ENCODE peak calls at places on chromosome 22, in six cellular contexts. I is mesenchymal stem cell, Z is IMR-90, A is H1, X is H9, V is trophoblast cell. R is an unnamed sample.

GRCh38 chr22:44988671-44989070 is 21.1 kb downstream of the PHF21B start:
- DNase-seq in I (no peak), Z (no peak), A (no peak), X (no peak), V (no peak), R (no peak)

GRCh38 chr22:35498446-35498845 is 42.2 kb upstream of the RASD2 start:
- DNase-seq in A (no peak), V (no peak), I (no peak), Z (no peak), X (no peak), R (no peak)

GRCh38 chr22:47282851-47283250 is 520.4 kb downstream of the TBC1D22A start:
- DNase-seq in V (no peak), A (no peak), I (no peak), Z (no peak), X (no peak), R (no peak)

GRCh38 chr22:44676441-44677298 is 25.3 kb upstream of the PRR5 start:
- DNase-seq in X (no peak), I (peak), V (no peak), A (no peak), Z (peak), R (no peak)

GRCh38 chr22:17563936-17564391 is 666 bp downstream of the SLC25A18 start:
- DNase-seq in Z (peak), A (no peak), V (no peak), I (no peak), X (no peak), R (no peak)

GRCh38 chr22:33350961-33351360 is 292.8 kb upstream of the SYN3 start:
- DNase-seq in I (no peak), Z (no peak), A (no peak), V (no peak), X (no peak), R (no peak)

GRCh38 chr22:39416319-39416718 is 16.7 kb downstream of the TAB1 start:
- DNase-seq in Z (no peak), A (no peak), X (no peak), V (no peak), I (no peak), R (no peak)

GRCh38 chr22:22203048-22203971 is 41.3 kb upstream of the VPREB1 start:
- DNase-seq in X (no peak), Z (no peak), V (no peak), I (no peak), A (no peak), R (no peak)

GRCh38 chr22:28986366-28986765 is 75.3 kb downstream of the C22orf31 start:
- DNase-seq in V (peak), Z (no peak), X (no peak), I (peak), A (no peak), R (no peak)

GRCh38 chr22:25729016-25729415 is 13.0 kb upstream of the MYO18B start:
- DNase-seq in Z (no peak), I (no peak), A (no peak), V (no peak), X (no peak), R (no peak)

GRCh38 chr22:25729595-25729994 is 12.4 kb upstream of the MYO18B start:
- DNase-seq in Z (no peak), V (no peak), I (no peak), A (no peak), X (peak), R (no peak)

GRCh38 chr22:25728064-25728463 is 13.9 kb upstream of the MYO18B start:
- DNase-seq in A (no peak), Z (no peak), X (no peak), V (no peak), I (no peak), R (no peak)

GRCh38 chr22:25722223-25723015 is 19.6 kb upstream of the MYO18B start:
- DNase-seq in X (no peak), Z (no peak), V (peak), I (no peak), A (no peak), R (no peak)

DNA sequence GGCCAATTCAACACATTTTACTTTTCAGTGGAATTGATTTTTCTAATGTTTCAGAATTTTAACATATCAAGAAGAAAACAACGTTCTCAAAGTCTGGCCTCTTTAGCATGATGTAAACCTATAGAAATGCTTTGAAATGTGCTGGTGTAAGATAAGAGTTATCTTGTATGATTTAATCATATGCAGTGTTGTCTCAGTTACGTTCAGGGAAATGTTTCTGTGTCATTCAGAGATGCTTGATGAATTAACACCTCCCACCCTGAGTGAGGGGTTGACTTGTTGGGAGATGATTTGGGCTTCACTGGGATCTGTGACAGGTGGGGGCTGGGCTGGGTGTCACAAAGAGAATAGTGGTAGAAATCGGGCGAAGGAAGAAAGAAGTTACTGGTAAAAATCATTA is 15.7 kb upstream of the MYO18B start:
- DNase-seq in Z (no peak), A (no peak), V (peak), I (no peak), X (no peak), R (no peak)
- H3K14ac ChIP-seq in Z (no peak), A (no peak), V (no peak), I (no peak), X (no peak), R (no peak)

GRCh38 chr22:42719656-42720262 is 911 bp downstream of the A4GALT start:
- DNase-seq in A (no peak), I (peak), V (peak), Z (no peak), X (no peak), R (no peak)
- H3K14ac ChIP-seq in A (no peak), I (peak), V (no peak), Z (peak), X (peak), R (peak)

DNA sequence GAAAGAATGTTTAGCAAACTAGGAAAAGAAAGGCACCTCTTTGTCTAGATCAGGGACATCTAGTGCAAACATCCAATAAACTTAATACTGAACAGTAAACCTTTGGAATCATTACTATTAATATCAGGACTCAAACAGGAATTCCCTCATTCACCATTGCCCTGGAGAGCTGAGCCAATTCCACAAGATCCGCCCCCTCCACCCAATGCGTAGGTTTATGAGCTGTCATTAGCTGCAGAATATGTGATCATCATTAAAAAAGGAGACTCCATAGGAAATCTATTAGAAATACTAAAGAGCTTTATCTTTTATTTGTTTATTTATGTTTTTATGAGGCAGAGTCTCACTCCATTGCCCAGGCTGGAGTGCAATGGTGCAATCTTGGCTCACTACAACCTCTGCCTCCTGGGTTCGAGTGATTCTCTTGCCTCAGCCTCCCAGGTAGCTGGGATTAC is 5.5 kb downstream of the IL17REL start:
- DNase-seq in X (no peak), Z (no peak), V (no peak), A (no peak), I (no peak), R (no peak)
- H3K14ac ChIP-seq in X (no peak), Z (no peak), V (no peak), A (no peak), I (no peak), R (no peak)

GRCh38 chr22:38346506-38346905 is 29.3 kb upstream of the CSNK1E start:
- DNase-seq in A (no peak), X (no peak), Z (no peak), V (no peak), I (no peak), R (no peak)

GRCh38 chr22:38348751-38349496 is 31.7 kb upstream of the CSNK1E start:
- DNase-seq in I (no peak), Z (no peak), V (no peak), A (no peak), X (no peak), R (no peak)

GRCh38 chr22:38347944-38348750 is 30.9 kb upstream of the CSNK1E start:
- DNase-seq in V (peak), I (no peak), X (no peak), Z (peak), A (no peak), R (no peak)

GRCh38 chr22:38347181-38347943 is 30.1 kb upstream of the CSNK1E start:
- DNase-seq in X (no peak), Z (no peak), A (no peak), V (no peak), I (no peak), R (no peak)

DNA sequence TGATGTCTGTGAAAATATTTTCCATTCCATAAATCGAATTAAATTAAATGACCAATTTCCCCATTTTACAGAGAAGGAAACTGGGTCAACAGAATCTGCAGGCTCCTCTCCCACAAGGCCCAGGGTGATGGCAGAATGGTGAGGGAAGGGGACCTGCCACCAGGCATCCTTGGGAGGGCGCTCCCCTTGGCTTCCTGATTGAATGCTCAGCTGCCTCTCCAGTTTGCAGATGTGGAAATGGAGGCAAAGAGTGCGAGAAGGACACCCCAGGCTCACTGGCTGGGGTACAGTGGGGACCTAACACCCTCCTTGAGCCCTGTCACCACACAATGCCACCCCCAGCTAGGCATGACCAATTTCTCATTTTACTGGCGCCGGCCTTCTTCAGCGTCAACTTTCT is 28.5 kb upstream of the CSNK1E start:
- DNase-seq in Z (no peak), X (no peak), A (no peak), I (no peak), V (no peak), R (no peak)
- H3K14ac ChIP-seq in Z (no peak), X (no peak), A (no peak), I (no peak), V (no peak), R (no peak)

GRCh38 chr22:40531951-40532900 is 104.3 kb downstream of the MRTFA start:
- DNase-seq in X (no peak), A (no peak), I (no peak), Z (no peak), V (no peak), R (no peak)
- H3K14ac ChIP-seq in X (no peak), A (no peak), I (no peak), Z (peak), V (no peak), R (no peak)

GRCh38 chr22:36564422-36565151 is 35.6 kb upstream of the EIF3D start:
- DNase-seq in I (no peak), A (no peak), Z (no peak), V (no peak), X (no peak), R (no peak)

GRCh38 chr22:36565686-36566085 is 36.7 kb upstream of the EIF3D start:
- DNase-seq in V (peak), A (no peak), I (no peak), Z (no peak), X (no peak), R (no peak)

GRCh38 chr22:36565152-36565507 is 36.2 kb upstream of the EIF3D start:
- DNase-seq in A (no peak), I (no peak), Z (no peak), V (no peak), X (no peak), R (no peak)

GRCh38 chr22:36568846-36569245 is 39.9 kb upstream of the EIF3D start:
- DNase-seq in Z (no peak), V (no peak), X (no peak), I (no peak), A (no peak), R (no peak)

GRCh38 chr22:36566720-36567119 is 37.8 kb upstream of the EIF3D start:
- DNase-seq in A (no peak), Z (no peak), I (no peak), V (no peak), X (no peak), R (no peak)
- H3K14ac ChIP-seq in A (no peak), Z (no peak), I (no peak), V (no peak), X (no peak), R (no peak)